ENCODE peak calls at places on chromosomes 13 and 19, in six cellular contexts. One of them, this sample, is unnamed.

GRCh38 chr13:27396252-27396846 is 28.1 kb upstream of the GTF3A start:
- DNase-seq in activated T-cell treated with anti-CD3 and anti-CD28 coated beads, Interleukin-2, amount 50 U/mL, for 72 hours: no peak
- DNase-seq in tibial artery: no peak
- DNase-seq in ascending aorta: no peak
- DNase-seq in kidney epithelial cell: no peak
- DNase-seq in colonic mucosa: no peak
- DNase-seq in this sample: no peak

GRCh38 chr13:18965347-18965855 is 216.2 kb downstream of the TUBA3C start:
- DNase-seq in activated T-cell treated with anti-CD3 and anti-CD28 coated beads, Interleukin-2, amount 50 U/mL, for 72 hours: no peak
- DNase-seq in tibial artery: peak
- DNase-seq in ascending aorta: no peak
- DNase-seq in kidney epithelial cell: no peak
- DNase-seq in colonic mucosa: no peak
- DNase-seq in this sample: no peak

GRCh38 chr19:4149518-4150288 is 3.7 kb upstream of the CREB3L3 start:
- DNase-seq in activated T-cell treated with anti-CD3 and anti-CD28 coated beads, Interleukin-2, amount 50 U/mL, for 72 hours: no peak
- DNase-seq in tibial artery: no peak
- DNase-seq in ascending aorta: no peak
- DNase-seq in kidney epithelial cell: no peak
- DNase-seq in colonic mucosa: peak
- DNase-seq in this sample: no peak

GRCh38 chr19:45879055-45879454 is 6.9 kb downstream of the IRF2BP1 start:
- DNase-seq in activated T-cell treated with anti-CD3 and anti-CD28 coated beads, Interleukin-2, amount 50 U/mL, for 72 hours: no peak
- DNase-seq in tibial artery: no peak
- DNase-seq in ascending aorta: no peak
- DNase-seq in kidney epithelial cell: no peak
- DNase-seq in colonic mucosa: no peak
- DNase-seq in this sample: no peak

GRCh38 chr13:39370554-39370953 is 232.4 kb downstream of the LHFPL6 start:
- DNase-seq in activated T-cell treated with anti-CD3 and anti-CD28 coated beads, Interleukin-2, amount 50 U/mL, for 72 hours: no peak
- DNase-seq in tibial artery: peak
- DNase-seq in ascending aorta: no peak
- DNase-seq in kidney epithelial cell: no peak
- DNase-seq in colonic mucosa: no peak
- DNase-seq in this sample: no peak

GRCh38 chr19:18320865-18321728 is 1.8 kb downstream of the LSM4 start:
- DNase-seq in activated T-cell treated with anti-CD3 and anti-CD28 coated beads, Interleukin-2, amount 50 U/mL, for 72 hours: no peak
- DNase-seq in tibial artery: no peak
- DNase-seq in ascending aorta: no peak
- DNase-seq in kidney epithelial cell: no peak
- DNase-seq in colonic mucosa: peak
- DNase-seq in this sample: no peak

GRCh38 chr13:102234618-102235017 is 167.2 kb downstream of the FGF14 start:
- DNase-seq in activated T-cell treated with anti-CD3 and anti-CD28 coated beads, Interleukin-2, amount 50 U/mL, for 72 hours: no peak
- DNase-seq in tibial artery: no peak
- DNase-seq in ascending aorta: no peak
- DNase-seq in kidney epithelial cell: no peak
- DNase-seq in colonic mucosa: no peak
- DNase-seq in this sample: no peak

GRCh38 chr13:89968468-89968867 is 1379.0 kb upstream of the MIR17HG start:
- DNase-seq in activated T-cell treated with anti-CD3 and anti-CD28 coated beads, Interleukin-2, amount 50 U/mL, for 72 hours: no peak
- DNase-seq in tibial artery: no peak
- DNase-seq in ascending aorta: no peak
- DNase-seq in kidney epithelial cell: no peak
- DNase-seq in colonic mucosa: no peak
- DNase-seq in this sample: no peak

GRCh38 chr19:46270521-46271256 is 26.2 kb upstream of the HIF3A start:
- DNase-seq in activated T-cell treated with anti-CD3 and anti-CD28 coated beads, Interleukin-2, amount 50 U/mL, for 72 hours: no peak
- DNase-seq in tibial artery: no peak
- DNase-seq in ascending aorta: no peak
- DNase-seq in kidney epithelial cell: no peak
- DNase-seq in colonic mucosa: no peak
- DNase-seq in this sample: no peak

GRCh38 chr19:55322495-55322894 is 2.6 kb downstream of the TMEM150B start:
- DNase-seq in activated T-cell treated with anti-CD3 and anti-CD28 coated beads, Interleukin-2, amount 50 U/mL, for 72 hours: no peak
- DNase-seq in tibial artery: no peak
- DNase-seq in ascending aorta: no peak
- DNase-seq in kidney epithelial cell: no peak
- DNase-seq in colonic mucosa: peak
- DNase-seq in this sample: no peak

GRCh38 chr19:45200614-45201013 is 22.0 kb downstream of the BLOC1S3 start:
- DNase-seq in activated T-cell treated with anti-CD3 and anti-CD28 coated beads, Interleukin-2, amount 50 U/mL, for 72 hours: no peak
- DNase-seq in tibial artery: no peak
- DNase-seq in ascending aorta: no peak
- DNase-seq in kidney epithelial cell: no peak
- DNase-seq in colonic mucosa: no peak
- DNase-seq in this sample: no peak

GRCh38 chr19:47094557-47095517 is 18.7 kb downstream of the ZC3H4 start:
- DNase-seq in activated T-cell treated with anti-CD3 and anti-CD28 coated beads, Interleukin-2, amount 50 U/mL, for 72 hours: peak
- DNase-seq in tibial artery: no peak
- DNase-seq in ascending aorta: no peak
- DNase-seq in kidney epithelial cell: no peak
- DNase-seq in colonic mucosa: peak
- DNase-seq in this sample: no peak

GRCh38 chr19:2719910-2720776 is 1.0 kb downstream of the DIRAS1 start:
- DNase-seq in activated T-cell treated with anti-CD3 and anti-CD28 coated beads, Interleukin-2, amount 50 U/mL, for 72 hours: no peak
- DNase-seq in tibial artery: no peak
- DNase-seq in ascending aorta: no peak
- DNase-seq in kidney epithelial cell: no peak
- DNase-seq in colonic mucosa: no peak
- DNase-seq in this sample: no peak

GRCh38 chr13:112740502-112741131 is 50.8 kb downstream of the ATP11A start:
- DNase-seq in activated T-cell treated with anti-CD3 and anti-CD28 coated beads, Interleukin-2, amount 50 U/mL, for 72 hours: no peak
- DNase-seq in tibial artery: peak
- DNase-seq in ascending aorta: no peak
- DNase-seq in kidney epithelial cell: no peak
- DNase-seq in colonic mucosa: peak
- DNase-seq in this sample: no peak

GRCh38 chr13:62357887-62358645 is 942.4 kb upstream of the PCDH20 start:
- DNase-seq in activated T-cell treated with anti-CD3 and anti-CD28 coated beads, Interleukin-2, amount 50 U/mL, for 72 hours: no peak
- DNase-seq in tibial artery: no peak
- DNase-seq in ascending aorta: no peak
- DNase-seq in kidney epithelial cell: peak
- DNase-seq in colonic mucosa: no peak
- DNase-seq in this sample: peak

GRCh38 chr19:18284710-18285430 is 3.4 kb upstream of the JUND start:
- DNase-seq in activated T-cell treated with anti-CD3 and anti-CD28 coated beads, Interleukin-2, amount 50 U/mL, for 72 hours: peak
- DNase-seq in tibial artery: no peak
- DNase-seq in ascending aorta: no peak
- DNase-seq in kidney epithelial cell: no peak
- DNase-seq in colonic mucosa: no peak
- DNase-seq in this sample: no peak

GRCh38 chr19:29727906-29728305 is 12.8 kb upstream of the C19orf12 start:
- DNase-seq in activated T-cell treated with anti-CD3 and anti-CD28 coated beads, Interleukin-2, amount 50 U/mL, for 72 hours: no peak
- DNase-seq in tibial artery: no peak
- DNase-seq in ascending aorta: no peak
- DNase-seq in kidney epithelial cell: no peak
- DNase-seq in colonic mucosa: no peak
- DNase-seq in this sample: no peak

GRCh38 chr13:29254971-29255370 is 340.5 kb downstream of the SLC7A1 start:
- DNase-seq in activated T-cell treated with anti-CD3 and anti-CD28 coated beads, Interleukin-2, amount 50 U/mL, for 72 hours: no peak
- DNase-seq in tibial artery: no peak
- DNase-seq in ascending aorta: no peak
- DNase-seq in kidney epithelial cell: no peak
- DNase-seq in colonic mucosa: no peak
- DNase-seq in this sample: no peak

GRCh38 chr13:53873558-53873957 is 844.9 kb downstream of the OLFM4 start:
- DNase-seq in activated T-cell treated with anti-CD3 and anti-CD28 coated beads, Interleukin-2, amount 50 U/mL, for 72 hours: no peak
- DNase-seq in tibial artery: no peak
- DNase-seq in ascending aorta: no peak
- DNase-seq in kidney epithelial cell: no peak
- DNase-seq in colonic mucosa: no peak
- DNase-seq in this sample: no peak

GRCh38 chr13:31733709-31734108 is 5.6 kb upstream of the RXFP2 start:
- DNase-seq in activated T-cell treated with anti-CD3 and anti-CD28 coated beads, Interleukin-2, amount 50 U/mL, for 72 hours: no peak
- DNase-seq in tibial artery: no peak
- DNase-seq in ascending aorta: no peak
- DNase-seq in kidney epithelial cell: no peak
- DNase-seq in colonic mucosa: no peak
- DNase-seq in this sample: no peak

GRCh38 chr13:45167611-45168554 is 33.0 kb downstream of the KCTD4 start:
- DNase-seq in activated T-cell treated with anti-CD3 and anti-CD28 coated beads, Interleukin-2, amount 50 U/mL, for 72 hours: no peak
- DNase-seq in tibial artery: no peak
- DNase-seq in ascending aorta: no peak
- DNase-seq in kidney epithelial cell: no peak
- DNase-seq in colonic mucosa: peak
- DNase-seq in this sample: peak

GRCh38 chr19:43425567-43426392 is 11.1 kb downstream of the TEX101 start:
- DNase-seq in activated T-cell treated with anti-CD3 and anti-CD28 coated beads, Interleukin-2, amount 50 U/mL, for 72 hours: no peak
- DNase-seq in tibial artery: no peak
- DNase-seq in ascending aorta: no peak
- DNase-seq in kidney epithelial cell: no peak
- DNase-seq in colonic mucosa: peak
- DNase-seq in this sample: peak

GRCh38 chr13:44954210-44954609 is 35.1 kb downstream of the NUFIP1 start:
- DNase-seq in activated T-cell treated with anti-CD3 and anti-CD28 coated beads, Interleukin-2, amount 50 U/mL, for 72 hours: no peak
- DNase-seq in tibial artery: no peak
- DNase-seq in ascending aorta: no peak
- DNase-seq in kidney epithelial cell: no peak
- DNase-seq in colonic mucosa: no peak
- DNase-seq in this sample: no peak

GRCh38 chr13:101915333-101915732 is 462.9 kb downstream of the ITGBL1 start:
- DNase-seq in activated T-cell treated with anti-CD3 and anti-CD28 coated beads, Interleukin-2, amount 50 U/mL, for 72 hours: no peak
- DNase-seq in tibial artery: no peak
- DNase-seq in ascending aorta: no peak
- DNase-seq in kidney epithelial cell: no peak
- DNase-seq in colonic mucosa: no peak
- DNase-seq in this sample: no peak

GRCh38 chr13:30998548-30999140 is 66.2 kb downstream of the TEX26 start:
- DNase-seq in activated T-cell treated with anti-CD3 and anti-CD28 coated beads, Interleukin-2, amount 50 U/mL, for 72 hours: no peak
- DNase-seq in tibial artery: no peak
- DNase-seq in ascending aorta: no peak
- DNase-seq in kidney epithelial cell: no peak
- DNase-seq in colonic mucosa: no peak
- DNase-seq in this sample: no peak

GRCh38 chr19:41774515-41774980 is 19.2 kb downstream of the CEACAM6 start:
- DNase-seq in activated T-cell treated with anti-CD3 and anti-CD28 coated beads, Interleukin-2, amount 50 U/mL, for 72 hours: peak
- DNase-seq in tibial artery: no peak
- DNase-seq in ascending aorta: no peak
- DNase-seq in kidney epithelial cell: peak
- DNase-seq in colonic mucosa: peak
- DNase-seq in this sample: no peak

GRCh38 chr19:11551603-11552235 is 7.3 kb downstream of the ELOF1 start:
- DNase-seq in activated T-cell treated with anti-CD3 and anti-CD28 coated beads, Interleukin-2, amount 50 U/mL, for 72 hours: no peak
- DNase-seq in tibial artery: peak
- DNase-seq in ascending aorta: no peak
- DNase-seq in kidney epithelial cell: no peak
- DNase-seq in colonic mucosa: no peak
- DNase-seq in this sample: no peak

GRCh38 chr19:35533822-35534521 is 716 bp downstream of the GAPDHS start:
- DNase-seq in activated T-cell treated with anti-CD3 and anti-CD28 coated beads, Interleukin-2, amount 50 U/mL, for 72 hours: peak
- DNase-seq in tibial artery: no peak
- DNase-seq in ascending aorta: no peak
- DNase-seq in kidney epithelial cell: no peak
- DNase-seq in colonic mucosa: no peak
- DNase-seq in this sample: no peak

GRCh38 chr19:48638831-48639381 is 1.7 kb upstream of the DBP start:
- DNase-seq in activated T-cell treated with anti-CD3 and anti-CD28 coated beads, Interleukin-2, amount 50 U/mL, for 72 hours: no peak
- DNase-seq in tibial artery: peak
- DNase-seq in ascending aorta: no peak
- DNase-seq in kidney epithelial cell: no peak
- DNase-seq in colonic mucosa: peak
- DNase-seq in this sample: no peak

GRCh38 chr13:97986841-97987240 is 33.4 kb downstream of the IPO5 start:
- DNase-seq in activated T-cell treated with anti-CD3 and anti-CD28 coated beads, Interleukin-2, amount 50 U/mL, for 72 hours: no peak
- DNase-seq in tibial artery: no peak
- DNase-seq in ascending aorta: no peak
- DNase-seq in kidney epithelial cell: no peak
- DNase-seq in colonic mucosa: no peak
- DNase-seq in this sample: no peak

GRCh38 chr13:102185375-102185984 is 216.4 kb downstream of the FGF14 start:
- DNase-seq in activated T-cell treated with anti-CD3 and anti-CD28 coated beads, Interleukin-2, amount 50 U/mL, for 72 hours: no peak
- DNase-seq in tibial artery: no peak
- DNase-seq in ascending aorta: no peak
- DNase-seq in kidney epithelial cell: no peak
- DNase-seq in colonic mucosa: no peak
- DNase-seq in this sample: no peak

GRCh38 chr13:34030782-34031181 is 212.8 kb downstream of the RFC3 start:
- DNase-seq in activated T-cell treated with anti-CD3 and anti-CD28 coated beads, Interleukin-2, amount 50 U/mL, for 72 hours: no peak
- DNase-seq in tibial artery: no peak
- DNase-seq in ascending aorta: no peak
- DNase-seq in kidney epithelial cell: no peak
- DNase-seq in colonic mucosa: no peak
- DNase-seq in this sample: no peak

GRCh38 chr13:111517641-111518010 is 197.2 kb downstream of the TEX29 start:
- DNase-seq in activated T-cell treated with anti-CD3 and anti-CD28 coated beads, Interleukin-2, amount 50 U/mL, for 72 hours: no peak
- DNase-seq in tibial artery: no peak
- DNase-seq in ascending aorta: no peak
- DNase-seq in kidney epithelial cell: no peak
- DNase-seq in colonic mucosa: no peak
- DNase-seq in this sample: no peak

GRCh38 chr13:60398438-60398891 is 1.4 kb downstream of the TDRD3 start:
- DNase-seq in activated T-cell treated with anti-CD3 and anti-CD28 coated beads, Interleukin-2, amount 50 U/mL, for 72 hours: no peak
- DNase-seq in tibial artery: no peak
- DNase-seq in ascending aorta: no peak
- DNase-seq in kidney epithelial cell: no peak
- DNase-seq in colonic mucosa: no peak
- DNase-seq in this sample: no peak

This sample was measured in epithelial cell of proximal tubule.